ENCODE peak calls at places on chromosomes 7 and 10, in eight cellular contexts. O, V, T, N, D, W, I and M are unnamed samples.

GRCh38 chr7:121480058-121480457 is 84.0 kb upstream of the FAM3C start:
- DNase-seq in T (no peak), N (peak), I (no peak), W (no peak), O (no peak), D (no peak), V (no peak), M (no peak)

GRCh38 chr10:121165276-121165675 is 314.1 kb downstream of the WDR11 start:
- DNase-seq in N (no peak), D (no peak), O (no peak), T (no peak), W (no peak), V (no peak), I (no peak), M (no peak)

GRCh38 chr7:149773446-149774236 is at the start of gene ZNF467:
- DNase-seq in V (peak), T (peak), I (no peak), N (peak), D (peak), O (no peak), W (peak), M (no peak)

GRCh38 chr7:105250239-105250638 is 138.5 kb downstream of the SRPK2 start:
- DNase-seq in T (no peak), D (no peak), V (no peak), O (no peak), W (no peak), I (no peak), N (no peak), M (no peak)

GRCh38 chr10:76150139-76150885 is 718.9 kb downstream of the LRMDA start:
- DNase-seq in D (no peak), V (peak), T (no peak), N (peak), O (no peak), I (no peak), W (peak), M (no peak)

GRCh38 chr7:130910949-130911944 is 177.2 kb upstream of the KLF14 start:
- DNase-seq in V (peak), W (no peak), N (no peak), O (no peak), I (no peak), D (no peak), T (no peak), M (no peak)

GRCh38 chr7:75729851-75730274 is 8.9 kb downstream of the HIP1 start:
- DNase-seq in I (no peak), N (no peak), T (no peak), W (no peak), V (no peak), O (no peak), D (no peak), M (no peak)

GRCh38 chr7:121395494-121395960 is 581 bp downstream of the FAM3C start:
- DNase-seq in D (peak), I (no peak), N (peak), W (no peak), O (no peak), V (peak), T (peak), M (peak)

GRCh38 chr10:133127291-133128125 is 32.5 kb upstream of the KNDC1 start:
- DNase-seq in I (no peak), W (no peak), V (no peak), O (no peak), T (no peak), N (no peak), D (no peak), M (no peak)

GRCh38 chr7:41403291-41403690 is 299.6 kb downstream of the INHBA start:
- DNase-seq in T (no peak), I (no peak), W (no peak), O (no peak), N (peak), D (no peak), V (no peak), M (no peak)

GRCh38 chr10:49502358-49502757 is 36.6 kb downstream of the ERCC6 start:
- DNase-seq in N (no peak), I (no peak), V (no peak), W (no peak), O (no peak), D (no peak), T (no peak), M (no peak)

GRCh38 chr10:86900955-86901354 is 56.5 kb downstream of the MMRN2 start:
- DNase-seq in I (no peak), W (peak), O (peak), T (peak), D (no peak), N (no peak), V (peak), M (no peak)

GRCh38 chr7:12570529-12571461 is at the start of gene SCIN:
- DNase-seq in V (no peak), D (no peak), I (no peak), T (no peak), N (peak), O (no peak), W (peak), M (no peak)

GRCh38 chr10:98425511-98426352 is 10.8 kb upstream of the PYROXD2 start:
- DNase-seq in O (no peak), V (peak), I (no peak), N (peak), T (no peak), W (no peak), D (peak), M (peak)

GRCh38 chr7:151307536-151307935 is 34.1 kb upstream of the NUB1 start:
- DNase-seq in D (no peak), W (no peak), T (no peak), O (no peak), N (no peak), I (no peak), V (no peak), M (no peak)

GRCh38 chr7:97024209-97025129 is at the start of gene DLX5:
- DNase-seq in I (no peak), N (peak), V (peak), D (no peak), O (no peak), T (peak), W (no peak), M (no peak)

GRCh38 chr7:97026705-97027426 is 2.2 kb upstream of the DLX5 start:
- DNase-seq in T (no peak), V (no peak), W (no peak), I (no peak), O (no peak), N (peak), D (no peak), M (no peak)

GRCh38 chr7:97027427-97028234 is 3.0 kb upstream of the DLX5 start:
- DNase-seq in V (peak), T (peak), I (peak), W (peak), O (peak), N (peak), D (peak), M (peak)

GRCh38 chr7:97025130-97025499 is 484 bp upstream of the DLX5 start:
- DNase-seq in W (no peak), N (no peak), O (no peak), T (no peak), V (no peak), I (no peak), D (no peak), M (no peak)

GRCh38 chr7:97025983-97026704 is 1.5 kb upstream of the DLX5 start:
- DNase-seq in I (no peak), W (no peak), D (no peak), N (peak), V (no peak), O (no peak), T (no peak), M (no peak)
- H3K4me3 ChIP-seq in I (no peak), W (no peak), D (peak), N (peak), V (no peak), O (no peak), T (no peak), M (no peak)

GRCh38 chr7:98969386-98969785 is 91.1 kb downstream of the TRRAP start:
- DNase-seq in D (no peak), O (no peak), V (no peak), I (no peak), W (no peak), T (no peak), N (no peak), M (no peak)
- H3K4me3 ChIP-seq in D (no peak), O (no peak), V (no peak), I (no peak), W (no peak), T (no peak), N (no peak), M (no peak)

GRCh38 chr10:92242910-92243671 is 47.8 kb downstream of the CPEB3 start:
- DNase-seq in O (no peak), D (peak), I (no peak), V (peak), W (peak), T (peak), N (peak), M (peak)
- H3K4me3 ChIP-seq in O (peak), D (peak), I (no peak), V (peak), W (no peak), T (no peak), N (peak), M (peak)

DNA sequence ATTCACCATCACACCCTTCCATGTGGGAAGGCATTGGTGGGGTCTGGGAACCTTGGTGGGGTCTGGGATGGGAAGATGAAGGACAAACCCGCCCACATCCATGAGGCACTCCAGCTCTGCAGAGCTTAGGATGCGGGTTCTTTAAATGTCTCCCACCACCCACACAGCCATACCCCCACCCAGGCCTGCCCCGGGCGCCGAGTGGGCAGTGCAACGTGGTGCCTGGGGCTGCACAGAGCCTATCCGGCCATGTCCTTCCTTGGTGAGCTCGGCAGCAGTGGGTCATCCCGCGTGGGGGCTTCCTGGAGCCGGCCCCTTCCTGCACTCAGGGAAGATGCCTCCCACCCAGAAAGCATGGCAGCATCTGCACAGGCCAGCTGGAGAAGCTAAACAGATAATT is 163.5 kb upstream of the TCERG1L start:
- DNase-seq in N (no peak), D (no peak), W (no peak), O (no peak), I (no peak), T (no peak), V (no peak), M (no peak)
- H3K4me3 ChIP-seq in N (no peak), D (no peak), W (no peak), O (no peak), I (no peak), T (no peak), V (no peak), M (no peak)

GRCh38 chr10:122673731-122674130 is 25.9 kb downstream of the C10orf120 start:
- DNase-seq in D (no peak), T (no peak), O (no peak), I (no peak), N (no peak), V (no peak), W (no peak), M (no peak)
- H3K4me3 ChIP-seq in D (no peak), T (no peak), O (no peak), I (no peak), N (no peak), V (no peak), W (no peak), M (no peak)

DNA sequence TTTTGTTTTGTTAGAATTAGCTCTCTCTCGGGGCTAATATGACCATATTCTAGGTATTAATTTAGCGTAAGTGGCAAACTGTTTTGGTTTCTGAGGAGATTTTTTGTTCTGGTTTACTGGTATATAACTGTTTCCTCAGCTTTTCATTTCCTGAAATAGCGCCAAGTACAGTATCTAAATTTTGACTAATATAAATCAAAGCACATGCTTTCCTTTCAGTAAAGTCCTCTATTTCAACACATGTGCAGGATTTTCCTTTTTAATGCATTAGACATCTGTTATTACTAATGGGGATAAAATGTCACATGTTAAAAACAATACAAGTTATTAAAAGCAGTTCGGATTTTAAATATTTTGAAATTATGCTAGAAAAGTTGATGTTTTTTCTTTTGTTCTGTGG is 11.3 kb downstream of the FERD3L start:
- DNase-seq in I (no peak), V (peak), W (no peak), O (no peak), N (no peak), D (no peak), T (no peak), M (no peak)
- H3K4me3 ChIP-seq in I (no peak), V (no peak), W (no peak), O (no peak), N (no peak), D (no peak), T (no peak), M (no peak)

GRCh38 chr7:65430344-65431186 is 56.9 kb downstream of the ZNF92 start:
- DNase-seq in T (no peak), O (no peak), V (no peak), I (no peak), D (no peak), W (no peak), N (no peak), M (no peak)
- H3K4me3 ChIP-seq in T (no peak), O (no peak), V (no peak), I (no peak), D (no peak), W (no peak), N (no peak), M (no peak)